ENCODE peak calls at places on chromosomes 12 and 14, in four cellular contexts. F is IMR-90, Q is A549, T is HCT116. U is an unnamed sample.

GRCh38 chr14:103576371-103577024 is 13.7 kb downstream of the COA8 start:
- DNase-seq in F (peak; percentile 80), Q (peak; percentile 81), T (peak; percentile 53), U (no peak)

GRCh38 chr14:52695481-52696091 is at the start of gene ERO1A:
- DNase-seq in F (peak; percentile 83), Q (peak; percentile 85), T (no peak), U (no peak)

GRCh38 chr12:30013051-30013450 is 229.3 kb upstream of the TMTC1 start:
- DNase-seq in F (no peak), Q (no peak), T (no peak), U (no peak)

GRCh38 chr14:34571771-34572170 is 32.3 kb upstream of the EAPP start:
- DNase-seq in F (no peak), Q (no peak), T (no peak), U (no peak)

GRCh38 chr12:14059538-14059937 is 78.1 kb upstream of the GRIN2B start:
- DNase-seq in F (no peak), Q (no peak), T (no peak), U (no peak)

GRCh38 chr14:92340071-92340470 is 17.1 kb downstream of the SLC24A4 start:
- DNase-seq in F (no peak), Q (no peak), T (no peak), U (no peak)

GRCh38 chr12:106113446-106114083 is 25.2 kb downstream of the NUAK1 start:
- DNase-seq in F (no peak), Q (peak; percentile 76), T (no peak), U (no peak)

GRCh38 chr12:113889806-113890581 is 76.1 kb downstream of the RBM19 start:
- DNase-seq in F (no peak), Q (no peak), T (no peak), U (no peak)

GRCh38 chr12:70270108-70270507 is 26.9 kb downstream of the CNOT2 start:
- DNase-seq in F (no peak), Q (no peak), T (no peak), U (no peak)

GRCh38 chr12:116542345-116542950 is 16.7 kb upstream of the MAP1LC3B2 start:
- DNase-seq in F (no peak), Q (no peak), T (no peak), U (no peak)

GRCh38 chr14:52948039-52948438 is 2.8 kb downstream of the FERMT2 start:
- DNase-seq in F (no peak), Q (no peak), T (no peak), U (no peak)

GRCh38 chr12:30977124-30977523 is 50.6 kb downstream of the TSPAN11 start:
- DNase-seq in F (no peak), Q (no peak), T (no peak), U (no peak)

GRCh38 chr14:51277753-51278415 is 37.8 kb downstream of the TMX1 start:
- DNase-seq in F (no peak), Q (no peak), T (no peak), U (no peak)

GRCh38 chr12:89421093-89421835 is 69.0 kb upstream of the DUSP6 start:
- DNase-seq in F (no peak), Q (no peak), T (no peak), U (no peak)

GRCh38 chr12:47590771-47591368 is 115.0 kb downstream of the RPAP3 start:
- DNase-seq in F (no peak), Q (no peak), T (no peak), U (no peak)

GRCh38 chr12:57461326-57461903 is 1.8 kb downstream of the GLI1 start:
- DNase-seq in F (peak; percentile 57), Q (peak; percentile 92), T (no peak), U (no peak)

GRCh38 chr12:69392146-69392928 is 32.8 kb downstream of the YEATS4 start:
- DNase-seq in F (peak; percentile 13), Q (no peak), T (no peak), U (no peak)

GRCh38 chr12:80441921-80442320 is 2.1 kb upstream of the PTPRQ start:
- DNase-seq in F (peak; percentile 52), Q (no peak), T (no peak), U (no peak)

GRCh38 chr12:53978477-53979356 is 4.0 kb upstream of the HOTAIR start:
- DNase-seq in F (no peak), Q (peak; percentile 62), T (no peak), U (no peak)

GRCh38 chr12:62738611-62739010 is 196.3 kb downstream of the PPM1H start:
- DNase-seq in F (no peak), Q (no peak), T (no peak), U (no peak)

GRCh38 chr14:65879218-65880009 is 466.9 kb downstream of the FUT8 start:
- DNase-seq in F (peak; percentile 60), Q (peak; percentile 45), T (peak; percentile 7), U (no peak)

GRCh38 chr12:106131671-106132070 is 7.1 kb downstream of the NUAK1 start:
- DNase-seq in F (peak; percentile 71), Q (peak; percentile 47), T (no peak), U (no peak)

GRCh38 chr14:24565766-24566165 is 10.3 kb downstream of the CTSG start:
- DNase-seq in F (no peak), Q (no peak), T (no peak), U (no peak)

GRCh38 chr14:21039585-21040369 is 2.4 kb upstream of the RNASE7 start:
- DNase-seq in F (peak; percentile 67), Q (peak; percentile 63), T (peak; percentile 41), U (no peak)

GRCh38 chr12:28308891-28309290 is 118.6 kb downstream of the CCDC91 start:
- DNase-seq in F (peak; percentile 7), Q (no peak), T (no peak), U (no peak)

GRCh38 chr14:63045612-63046320 is 508 bp upstream of the KCNH5 start:
- DNase-seq in F (peak; percentile 40), Q (peak; percentile 37), T (no peak), U (no peak)

GRCh38 chr12:15939111-15939510 is 28.0 kb downstream of the DERA start:
- DNase-seq in F (no peak), Q (no peak), T (no peak), U (no peak)

GRCh38 chr14:99564256-99564902 is 39.6 kb downstream of the CCDC85C start:
- DNase-seq in F (peak; percentile 81), Q (peak; percentile 44), T (no peak), U (no peak)

GRCh38 chr14:49467091-49467490 is 119.1 kb downstream of the RPS29 start:
- DNase-seq in F (no peak), Q (no peak), T (no peak), U (no peak)

DNA sequence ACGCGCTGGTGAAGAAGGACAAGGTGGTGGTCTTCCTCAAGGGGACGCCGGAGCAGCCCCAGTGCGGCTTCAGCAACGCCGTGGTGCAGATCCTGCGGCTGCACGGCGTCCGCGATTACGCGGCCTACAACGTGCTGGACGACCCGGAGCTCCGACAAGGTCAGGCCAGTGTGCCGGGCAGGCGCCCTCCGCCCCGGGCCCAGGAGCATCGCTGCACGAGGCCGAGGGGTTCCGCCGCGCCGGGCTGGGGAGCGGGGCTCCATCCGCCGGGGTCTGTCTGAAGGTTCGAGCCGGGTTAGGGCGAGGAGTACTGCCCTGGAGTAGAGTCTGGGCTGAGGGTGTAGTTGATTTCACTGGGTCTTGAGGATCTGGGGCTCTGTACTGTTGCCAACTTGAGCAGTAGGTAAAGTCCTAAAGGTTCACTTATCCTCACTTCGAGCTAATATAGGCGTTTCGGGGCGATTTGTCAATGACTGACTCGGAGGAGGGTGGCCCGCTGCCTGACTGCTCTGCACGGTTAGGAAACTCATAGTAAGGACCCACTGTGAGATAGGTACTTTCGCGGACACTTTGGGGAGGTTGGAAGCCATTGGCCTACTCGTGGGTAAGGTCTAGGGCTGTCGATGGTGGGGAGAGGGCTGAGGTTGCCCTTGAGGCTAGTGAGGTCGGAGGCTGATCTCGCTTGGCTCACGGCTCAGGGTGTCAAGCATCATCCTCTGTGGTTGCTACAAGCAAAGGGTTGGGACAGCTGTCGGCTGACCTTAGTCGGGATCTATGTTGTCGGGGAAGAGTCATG is 574 bp downstream of the GLRX5 start:
- DNase-seq in F (no peak), Q (no peak), T (no peak), U (no peak)
- TF ChIP-seq POLR2A in F (no peak), Q (no peak), T (no peak), U (no peak)

GRCh38 chr14:95361373-95362179 is 41.9 kb upstream of the CLMN start:
- DNase-seq in F (no peak), Q (peak; percentile 53), T (peak; percentile 24), U (no peak)

GRCh38 chr14:95363468-95363954 is 43.8 kb upstream of the CLMN start:
- DNase-seq in F (no peak), Q (no peak), T (no peak), U (peak; percentile 12)

GRCh38 chr14:95362180-95362494 is 42.4 kb upstream of the CLMN start:
- DNase-seq in F (no peak), Q (no peak), T (no peak), U (no peak)

GRCh38 chr14:95364481-95365209 is 44.9 kb upstream of the CLMN start:
- DNase-seq in F (no peak), Q (no peak), T (no peak), U (no peak)

DNA sequence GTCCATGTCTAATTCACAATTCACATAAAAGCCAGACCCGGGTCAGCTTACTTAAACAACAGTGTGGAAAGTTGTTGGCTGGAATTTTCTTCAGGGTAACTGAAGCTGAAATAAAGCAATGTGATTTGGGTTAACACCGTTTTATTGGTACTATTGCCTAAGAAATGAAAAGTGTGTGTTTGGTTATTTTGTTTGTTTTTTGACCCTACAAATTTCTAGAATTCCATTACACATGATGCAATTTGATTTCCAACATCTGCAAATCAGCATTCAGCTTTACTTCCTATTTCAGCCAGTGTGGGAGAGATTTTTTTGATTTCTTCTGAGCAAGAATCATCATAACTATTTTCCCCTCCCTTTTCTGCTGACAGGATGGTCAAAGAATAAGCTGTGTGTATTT is 45.7 kb upstream of the CLMN start:
- DNase-seq in F (no peak), Q (peak; percentile 26), T (no peak), U (no peak)
- TF ChIP-seq CEBPB in F (no peak), Q (peak; percentile 55), T (no peak), U (no peak)

GRCh38 chr12:52006726-52007157 is at the start of gene TAMALIN:
- DNase-seq in F (peak; percentile 53), Q (no peak), T (no peak), U (no peak)
- TF ChIP-seq POLR2A in F (peak; percentile 88), Q (no peak), T (no peak), U (peak; percentile 62)

GRCh38 chr14:104806625-104807465 is 5.9 kb downstream of the ZBTB42 start:
- DNase-seq in F (no peak), Q (no peak), T (no peak), U (no peak)

GRCh38 chr14:104804481-104805325 is 3.8 kb downstream of the ZBTB42 start:
- DNase-seq in F (no peak), Q (no peak), T (no peak), U (no peak)

GRCh38 chr14:104803916-104804371 is 3.0 kb downstream of the ZBTB42 start:
- DNase-seq in F (peak; percentile 28), Q (no peak), T (no peak), U (no peak)

GRCh38 chr14:104805326-104805678 is 4.4 kb downstream of the ZBTB42 start:
- DNase-seq in F (peak; percentile 89), Q (peak; percentile 81), T (peak; percentile 48), U (no peak)

DNA sequence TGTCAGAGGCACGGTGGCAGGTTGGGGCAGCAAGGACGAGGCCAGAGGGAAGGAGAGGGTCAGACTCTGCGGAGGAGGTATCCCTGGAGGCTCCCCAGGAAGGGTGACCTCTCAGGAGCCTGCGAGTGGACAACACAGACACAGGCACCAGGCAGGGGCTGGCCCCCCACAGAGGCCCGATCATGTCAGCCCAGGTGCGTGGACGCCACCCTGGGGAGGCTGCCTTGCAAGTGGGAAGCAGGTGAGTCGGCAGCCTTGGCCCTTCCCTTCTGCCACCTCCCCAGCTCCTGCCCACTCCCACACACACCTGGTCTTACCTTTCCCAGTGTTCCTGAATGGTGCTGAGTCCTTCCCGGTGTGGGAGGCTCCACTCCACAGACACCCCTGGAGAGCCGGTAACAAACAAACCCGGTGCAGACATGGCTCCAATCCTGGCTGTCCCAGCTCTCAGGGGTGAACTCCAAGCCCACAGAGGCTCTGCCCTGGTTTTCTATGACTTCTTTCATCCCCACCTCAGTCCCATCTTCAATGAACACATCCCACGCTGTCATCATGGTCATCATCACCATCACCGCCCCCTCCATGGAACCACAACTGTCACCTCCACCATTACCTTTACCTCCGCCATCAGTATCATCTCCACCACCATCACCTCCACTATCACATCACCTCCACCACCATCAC is 5.2 kb downstream of the ZBTB42 start:
- DNase-seq in F (no peak), Q (no peak), T (no peak), U (no peak)
- TF ChIP-seq CEBPB in F (no peak), Q (no peak), T (no peak), U (no peak)